ENCODE peak calls at places on chromosomes 6 and 20, in four cellular contexts. One of them, this sample, is unnamed.

GRCh38 chr6:33985947-33986346 is 159.9 kb downstream of the GRM4 start:
- DNase-seq in lower lobe of right lung: no peak
- DNase-seq in endodermal cell: peak
- DNase-seq in cardiac fibroblast: no peak
- DNase-seq in this sample: no peak

GRCh38 chr6:38452816-38453215 is 186.9 kb downstream of the BTBD9 start:
- DNase-seq in endodermal cell: no peak
- DNase-seq in lower lobe of right lung: no peak
- DNase-seq in cardiac fibroblast: no peak
- DNase-seq in this sample: no peak

GRCh38 chr6:17269840-17270239 is 11.3 kb upstream of the RBM24 start:
- DNase-seq in lower lobe of right lung: no peak
- DNase-seq in endodermal cell: no peak
- DNase-seq in cardiac fibroblast: no peak
- DNase-seq in this sample: peak

GRCh38 chr6:129032602-129033001 is 149.7 kb downstream of the LAMA2 start:
- DNase-seq in cardiac fibroblast: no peak
- DNase-seq in lower lobe of right lung: no peak
- DNase-seq in endodermal cell: no peak
- DNase-seq in this sample: peak

GRCh38 chr6:49551126-49551865 is 828 bp downstream of the C6orf141 start:
- DNase-seq in cardiac fibroblast: no peak
- DNase-seq in lower lobe of right lung: no peak
- DNase-seq in endodermal cell: peak
- DNase-seq in this sample: no peak

GRCh38 chr20:5919634-5920544 is 30.4 kb downstream of the TRMT6 start:
- DNase-seq in lower lobe of right lung: no peak
- DNase-seq in endodermal cell: peak
- DNase-seq in cardiac fibroblast: peak
- DNase-seq in this sample: no peak

GRCh38 chr6:158369241-158369640 is 57.0 kb downstream of the TULP4 start:
- DNase-seq in endodermal cell: no peak
- DNase-seq in lower lobe of right lung: no peak
- DNase-seq in cardiac fibroblast: no peak
- DNase-seq in this sample: no peak

GRCh38 chr6:54206510-54206909 is 95.3 kb downstream of the MLIP start:
- DNase-seq in endodermal cell: no peak
- DNase-seq in lower lobe of right lung: no peak
- DNase-seq in cardiac fibroblast: no peak
- DNase-seq in this sample: no peak

GRCh38 chr20:51591871-51592270 is 49.4 kb upstream of the NFATC2 start:
- DNase-seq in endodermal cell: no peak
- DNase-seq in lower lobe of right lung: no peak
- DNase-seq in cardiac fibroblast: no peak
- DNase-seq in this sample: no peak

GRCh38 chr20:58138395-58138794 is 90.1 kb downstream of the ANKRD60 start:
- DNase-seq in endodermal cell: peak
- DNase-seq in cardiac fibroblast: no peak
- DNase-seq in lower lobe of right lung: no peak
- DNase-seq in this sample: no peak

GRCh38 chr6:7587631-7588100 is 2.3 kb upstream of the SNRNP48 start:
- DNase-seq in lower lobe of right lung: no peak
- DNase-seq in endodermal cell: no peak
- DNase-seq in cardiac fibroblast: peak
- DNase-seq in this sample: peak

GRCh38 chr6:126033696-126034095 is 47.4 kb downstream of the TRMT11 start:
- DNase-seq in cardiac fibroblast: peak
- DNase-seq in lower lobe of right lung: no peak
- DNase-seq in endodermal cell: peak
- DNase-seq in this sample: peak

GRCh38 chr6:6057442-6058053 is 50.8 kb upstream of the NRN1 start:
- DNase-seq in lower lobe of right lung: no peak
- DNase-seq in endodermal cell: no peak
- DNase-seq in cardiac fibroblast: peak
- DNase-seq in this sample: peak

GRCh38 chr20:25279403-25279802 is 31.5 kb downstream of the PYGB start:
- DNase-seq in cardiac fibroblast: no peak
- DNase-seq in lower lobe of right lung: peak
- DNase-seq in endodermal cell: no peak
- DNase-seq in this sample: peak

GRCh38 chr6:167858086-167858591 is 31.4 kb downstream of the AFDN start:
- DNase-seq in lower lobe of right lung: no peak
- DNase-seq in cardiac fibroblast: peak
- DNase-seq in endodermal cell: no peak
- DNase-seq in this sample: peak

GRCh38 chr20:50003253-50003656 is 20.5 kb downstream of the SNAI1 start:
- DNase-seq in lower lobe of right lung: no peak
- DNase-seq in cardiac fibroblast: peak
- DNase-seq in endodermal cell: no peak
- DNase-seq in this sample: peak

GRCh38 chr20:5395932-5396727 is 79.4 kb upstream of the PROKR2 start:
- DNase-seq in endodermal cell: no peak
- DNase-seq in lower lobe of right lung: no peak
- DNase-seq in cardiac fibroblast: no peak
- DNase-seq in this sample: no peak

GRCh38 chr6:47138046-47138445 is 95.9 kb upstream of the ADGRF1 start:
- DNase-seq in endodermal cell: no peak
- DNase-seq in lower lobe of right lung: no peak
- DNase-seq in cardiac fibroblast: peak
- DNase-seq in this sample: peak

GRCh38 chr20:25212242-25212641 is 16.7 kb downstream of the ENTPD6 start:
- DNase-seq in lower lobe of right lung: no peak
- DNase-seq in cardiac fibroblast: no peak
- DNase-seq in endodermal cell: no peak
- DNase-seq in this sample: no peak

GRCh38 chr20:25576783-25577530 is 8.4 kb downstream of the NINL start:
- DNase-seq in cardiac fibroblast: no peak
- DNase-seq in lower lobe of right lung: no peak
- DNase-seq in endodermal cell: no peak
- DNase-seq in this sample: no peak

GRCh38 chr6:122476131-122476530 is 4.5 kb upstream of the SERINC1 start:
- DNase-seq in endodermal cell: no peak
- DNase-seq in lower lobe of right lung: no peak
- DNase-seq in cardiac fibroblast: peak
- DNase-seq in this sample: peak

GRCh38 chr20:728022-728944 is 40.0 kb downstream of the SLC52A3 start:
- DNase-seq in endodermal cell: peak
- DNase-seq in cardiac fibroblast: peak
- DNase-seq in lower lobe of right lung: peak
- DNase-seq in this sample: peak

GRCh38 chr20:4820833-4821518 is 99.3 kb downstream of the PRND start:
- DNase-seq in lower lobe of right lung: no peak
- DNase-seq in cardiac fibroblast: peak
- DNase-seq in endodermal cell: peak
- DNase-seq in this sample: peak

GRCh38 chr6:96626749-96627353 is 63.9 kb downstream of the FHL5 start:
- DNase-seq in endodermal cell: no peak
- DNase-seq in cardiac fibroblast: peak
- DNase-seq in lower lobe of right lung: no peak
- DNase-seq in this sample: peak

GRCh38 chr6:131694832-131695426 is 6.3 kb downstream of the OR2A4 start:
- DNase-seq in lower lobe of right lung: no peak
- DNase-seq in endodermal cell: peak
- DNase-seq in cardiac fibroblast: peak
- DNase-seq in this sample: peak

GRCh38 chr6:91276315-91276714 is 689.4 kb upstream of the MAP3K7 start:
- DNase-seq in endodermal cell: no peak
- DNase-seq in lower lobe of right lung: no peak
- DNase-seq in cardiac fibroblast: no peak
- DNase-seq in this sample: no peak

GRCh38 chr20:58715709-58716475 is 23.3 kb downstream of the NPEPL1 start:
- DNase-seq in cardiac fibroblast: no peak
- DNase-seq in endodermal cell: peak
- DNase-seq in lower lobe of right lung: no peak
- DNase-seq in this sample: no peak

GRCh38 chr20:24303393-24303792 is 166.0 kb upstream of the SYNDIG1 start:
- DNase-seq in lower lobe of right lung: no peak
- DNase-seq in endodermal cell: no peak
- DNase-seq in cardiac fibroblast: no peak
- DNase-seq in this sample: peak

GRCh38 chr6:149233056-149233715 is 84.3 kb upstream of the TAB2 start:
- DNase-seq in cardiac fibroblast: peak
- DNase-seq in lower lobe of right lung: no peak
- DNase-seq in endodermal cell: peak
- DNase-seq in this sample: peak

GRCh38 chr20:14919473-14920157 is 582.2 kb upstream of the FLRT3 start:
- DNase-seq in cardiac fibroblast: no peak
- DNase-seq in endodermal cell: peak
- DNase-seq in lower lobe of right lung: peak
- DNase-seq in this sample: peak

GRCh38 chr6:43402819-43403218 is 24.5 kb upstream of the ABCC10 start:
- DNase-seq in endodermal cell: no peak
- DNase-seq in lower lobe of right lung: no peak
- DNase-seq in cardiac fibroblast: no peak
- DNase-seq in this sample: no peak
- TF ChIP-seq CTCF in endodermal cell: peak
- TF ChIP-seq CTCF in lower lobe of right lung: no peak
- TF ChIP-seq CTCF in cardiac fibroblast: no peak
- TF ChIP-seq CTCF in this sample: no peak

DNA sequence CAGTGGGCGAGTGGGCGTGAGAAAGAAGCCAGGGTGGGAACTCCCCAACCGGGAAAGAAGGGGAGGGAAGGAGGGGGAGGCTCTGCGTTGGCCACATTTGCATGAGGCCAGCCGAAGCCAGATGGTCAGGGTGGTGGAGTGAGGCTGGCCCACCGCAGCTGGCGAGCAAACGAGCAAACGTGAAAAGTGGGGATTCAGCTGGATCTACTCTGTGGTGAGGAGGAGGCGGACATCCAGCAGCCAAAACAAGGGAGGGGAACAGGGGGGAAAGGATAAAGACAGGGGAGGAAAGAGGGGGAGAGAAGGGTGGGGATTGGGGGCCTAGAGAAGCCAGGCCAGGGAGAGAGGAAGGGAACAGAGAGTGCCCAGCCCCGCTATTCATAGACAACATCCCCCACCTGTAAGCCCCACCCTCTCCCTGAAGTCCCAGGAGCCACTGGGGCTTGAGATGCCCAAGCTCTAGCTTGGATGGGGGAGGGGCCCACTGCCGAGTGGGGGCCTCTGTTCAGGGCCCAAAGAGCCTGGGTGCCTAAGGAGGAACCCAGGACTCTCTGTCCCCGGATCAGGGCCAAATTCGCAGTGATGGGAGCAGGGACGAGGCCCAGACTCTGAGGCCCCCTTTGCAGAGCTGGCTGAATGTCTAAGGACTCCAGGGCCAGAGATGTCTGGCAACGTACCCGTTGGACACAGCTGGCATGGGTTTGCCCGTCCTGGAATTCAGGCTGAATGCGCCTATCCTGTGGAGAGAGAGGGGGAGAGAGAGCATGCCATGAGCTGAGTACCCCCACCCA is 45.1 kb downstream of the CPNE5 start:
- DNase-seq in cardiac fibroblast: no peak
- DNase-seq in lower lobe of right lung: no peak
- DNase-seq in endodermal cell: no peak
- DNase-seq in this sample: no peak
- H3K4me3 ChIP-seq in cardiac fibroblast: no peak
- H3K4me3 ChIP-seq in lower lobe of right lung: no peak
- H3K4me3 ChIP-seq in endodermal cell: no peak
- H3K4me3 ChIP-seq in this sample: no peak

DNA sequence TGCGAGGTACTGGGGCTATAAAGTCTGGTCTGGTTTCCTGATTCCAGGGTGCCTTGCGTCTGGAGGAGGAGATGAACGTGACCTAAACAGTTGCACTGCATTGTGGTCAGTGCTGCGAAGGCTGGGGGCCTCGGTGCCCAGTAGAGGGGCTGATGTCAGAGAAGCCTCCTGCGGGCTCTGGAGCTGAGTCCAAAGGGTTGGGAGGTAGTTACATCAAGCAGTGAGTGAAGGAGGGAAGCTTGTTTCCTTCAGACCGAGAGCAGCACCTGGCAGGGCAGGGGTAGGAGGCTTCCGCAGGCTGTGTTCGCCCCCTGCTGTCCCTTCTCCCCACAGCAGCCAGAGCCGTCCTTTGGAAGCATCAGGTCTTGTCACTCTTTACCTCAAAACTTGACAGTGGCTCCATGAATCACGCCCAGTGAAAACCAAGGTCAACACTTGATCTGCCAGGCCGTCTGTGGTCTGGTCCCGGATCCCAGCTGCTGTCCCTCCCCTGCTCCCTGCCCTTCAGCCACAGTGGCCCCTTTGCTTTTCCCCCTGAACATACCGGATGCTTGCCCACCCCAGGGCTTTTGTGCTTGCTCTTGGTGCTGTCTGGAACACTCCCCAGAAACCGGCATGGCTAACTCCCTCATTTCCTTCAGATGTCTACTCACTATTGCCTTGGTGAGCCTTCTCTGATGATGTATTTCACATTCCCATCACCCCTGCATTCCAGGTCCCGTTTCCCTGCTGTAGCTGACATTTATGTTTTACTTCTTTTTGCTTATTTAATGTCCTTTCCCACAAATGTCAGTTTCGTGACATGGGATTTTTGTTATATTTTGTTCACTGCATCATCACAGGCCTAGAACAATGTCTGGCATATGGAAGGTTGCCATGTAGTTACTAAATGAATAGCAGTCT is 7.0 kb downstream of the DYNLRB1 start:
- DNase-seq in cardiac fibroblast: peak
- DNase-seq in endodermal cell: peak
- DNase-seq in lower lobe of right lung: no peak
- DNase-seq in this sample: peak
- TF ChIP-seq CTCF in cardiac fibroblast: peak
- TF ChIP-seq CTCF in endodermal cell: peak
- TF ChIP-seq CTCF in lower lobe of right lung: peak
- TF ChIP-seq CTCF in this sample: peak

GRCh38 chr20:37733416-37733815 is 39.6 kb downstream of the CTNNBL1 start:
- DNase-seq in cardiac fibroblast: no peak
- DNase-seq in lower lobe of right lung: no peak
- DNase-seq in endodermal cell: no peak
- DNase-seq in this sample: no peak

GRCh38 chr20:37734228-37734980 is 40.6 kb downstream of the CTNNBL1 start:
- DNase-seq in cardiac fibroblast: peak
- DNase-seq in endodermal cell: no peak
- DNase-seq in lower lobe of right lung: no peak
- DNase-seq in this sample: peak

GRCh38 chr20:37737806-37738442 is 44.1 kb downstream of the CTNNBL1 start:
- DNase-seq in endodermal cell: no peak
- DNase-seq in cardiac fibroblast: peak
- DNase-seq in lower lobe of right lung: no peak
- DNase-seq in this sample: no peak

GRCh38 chr20:37735541-37735940 is 41.7 kb downstream of the CTNNBL1 start:
- DNase-seq in cardiac fibroblast: no peak
- DNase-seq in endodermal cell: no peak
- DNase-seq in lower lobe of right lung: no peak
- DNase-seq in this sample: no peak

DNA sequence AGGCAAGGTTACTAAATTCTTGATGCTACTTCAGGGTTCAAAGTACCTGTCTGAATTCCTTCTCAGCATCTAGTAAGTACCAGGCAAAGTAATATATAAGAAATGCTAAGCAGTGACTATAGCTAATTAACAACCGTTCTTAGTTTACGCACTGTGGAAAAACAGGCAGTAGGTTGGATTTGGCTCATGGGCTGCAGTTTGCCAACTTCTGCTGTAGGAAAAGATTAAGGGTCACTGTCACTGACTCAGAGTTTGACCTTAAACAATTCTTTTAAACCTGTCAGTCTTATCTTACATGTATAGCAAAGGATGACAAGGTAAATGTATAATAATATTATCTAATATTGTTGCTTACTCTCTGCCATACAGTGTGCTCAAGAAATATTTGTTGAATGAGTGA is 42.3 kb downstream of the CTNNBL1 start:
- DNase-seq in cardiac fibroblast: no peak
- DNase-seq in endodermal cell: no peak
- DNase-seq in lower lobe of right lung: no peak
- DNase-seq in this sample: no peak
- H3K4me3 ChIP-seq in cardiac fibroblast: no peak
- H3K4me3 ChIP-seq in endodermal cell: no peak
- H3K4me3 ChIP-seq in lower lobe of right lung: no peak
- H3K4me3 ChIP-seq in this sample: no peak

This sample was measured in fibroblast of mammary gland.